ENCODE peak calls at places on chromosomes 5 and 9, in four cellular contexts. One of them, this sample, is unnamed.

GRCh38 chr9:126154182-126154827 is 172.3 kb upstream of the MVB12B start:
- DNase-seq in foreskin fibroblast: no peak
- DNase-seq in OCI-LY7: no peak
- DNase-seq in suprapubic skin: no peak
- DNase-seq in this sample: no peak

GRCh38 chr5:44332360-44332971 is 56.8 kb downstream of the FGF10 start:
- DNase-seq in OCI-LY7: peak; percentile 48
- DNase-seq in foreskin fibroblast: peak; percentile 51
- DNase-seq in suprapubic skin: no peak
- DNase-seq in this sample: no peak

GRCh38 chr5:150576449-150576949 is 64.0 kb upstream of the SYNPO start:
- DNase-seq in foreskin fibroblast: no peak
- DNase-seq in suprapubic skin: peak; percentile 29
- DNase-seq in OCI-LY7: no peak
- DNase-seq in this sample: no peak

GRCh38 chr5:44329716-44330115 is 59.5 kb downstream of the FGF10 start:
- DNase-seq in foreskin fibroblast: no peak
- DNase-seq in OCI-LY7: no peak
- DNase-seq in suprapubic skin: no peak
- DNase-seq in this sample: no peak

GRCh38 chr5:35855221-35855620 is 1.5 kb upstream of the IL7R start:
- DNase-seq in suprapubic skin: no peak
- DNase-seq in OCI-LY7: no peak
- DNase-seq in foreskin fibroblast: no peak
- DNase-seq in this sample: no peak

GRCh38 chr9:10173561-10173960 is 439.2 kb downstream of the PTPRD start:
- DNase-seq in OCI-LY7: no peak
- DNase-seq in foreskin fibroblast: no peak
- DNase-seq in suprapubic skin: no peak
- DNase-seq in this sample: no peak

GRCh38 chr5:101424530-101425175 is 521.6 kb upstream of the ST8SIA4 start:
- DNase-seq in foreskin fibroblast: peak; percentile 76
- DNase-seq in suprapubic skin: no peak
- DNase-seq in OCI-LY7: no peak
- DNase-seq in this sample: no peak

GRCh38 chr5:174735498-174736350 is 11.3 kb downstream of the MSX2 start:
- DNase-seq in OCI-LY7: no peak
- DNase-seq in foreskin fibroblast: no peak
- DNase-seq in suprapubic skin: no peak
- DNase-seq in this sample: no peak

GRCh38 chr5:40464461-40464860 is 215.3 kb upstream of the PTGER4 start:
- DNase-seq in OCI-LY7: no peak
- DNase-seq in foreskin fibroblast: peak; percentile 32
- DNase-seq in suprapubic skin: no peak
- DNase-seq in this sample: no peak

GRCh38 chr9:79682076-79682736 is 110.4 kb downstream of the TLE4 start:
- DNase-seq in OCI-LY7: no peak
- DNase-seq in foreskin fibroblast: no peak
- DNase-seq in suprapubic skin: no peak
- DNase-seq in this sample: no peak

GRCh38 chr5:100430268-100430900 is 104.8 kb upstream of the FAM174A start:
- DNase-seq in suprapubic skin: no peak
- DNase-seq in foreskin fibroblast: peak; percentile 34
- DNase-seq in OCI-LY7: peak; percentile 53
- DNase-seq in this sample: peak; percentile 44

GRCh38 chr5:52743529-52743928 is 44.2 kb upstream of the ITGA1 start:
- DNase-seq in foreskin fibroblast: no peak
- DNase-seq in suprapubic skin: no peak
- DNase-seq in OCI-LY7: no peak
- DNase-seq in this sample: no peak

GRCh38 chr5:10524376-10525123 is 39.3 kb upstream of the ANKRD33B start:
- DNase-seq in suprapubic skin: peak; percentile 83
- DNase-seq in OCI-LY7: no peak
- DNase-seq in foreskin fibroblast: peak; percentile 97
- DNase-seq in this sample: peak; percentile 99

GRCh38 chr5:114308017-114308416 is 53.9 kb upstream of the KCNN2 start:
- DNase-seq in foreskin fibroblast: no peak
- DNase-seq in OCI-LY7: no peak
- DNase-seq in suprapubic skin: no peak
- DNase-seq in this sample: no peak

GRCh38 chr9:135085830-135086546 is 1.5 kb upstream of the OLFM1 start:
- DNase-seq in foreskin fibroblast: peak; percentile 79
- DNase-seq in OCI-LY7: peak; percentile 26
- DNase-seq in suprapubic skin: peak; percentile 85
- DNase-seq in this sample: peak; percentile 95

GRCh38 chr9:129864991-129865647 is 29.9 kb downstream of the USP20 start:
- DNase-seq in OCI-LY7: no peak
- DNase-seq in foreskin fibroblast: no peak
- DNase-seq in suprapubic skin: no peak
- DNase-seq in this sample: no peak

GRCh38 chr5:163838738-163839137 is 333.3 kb downstream of the MAT2B start:
- DNase-seq in foreskin fibroblast: peak; percentile 14
- DNase-seq in OCI-LY7: no peak
- DNase-seq in suprapubic skin: no peak
- DNase-seq in this sample: no peak

GRCh38 chr9:87271696-87272477 is 225.8 kb upstream of the DAPK1 start:
- DNase-seq in OCI-LY7: no peak
- DNase-seq in foreskin fibroblast: peak; percentile 41
- DNase-seq in suprapubic skin: no peak
- DNase-seq in this sample: no peak

GRCh38 chr5:138282918-138283742 is 8.7 kb upstream of the GFRA3 start:
- DNase-seq in foreskin fibroblast: peak; percentile 73
- DNase-seq in OCI-LY7: peak; percentile 30
- DNase-seq in suprapubic skin: no peak
- DNase-seq in this sample: peak; percentile 65

GRCh38 chr9:17031546-17031945 is 103.3 kb upstream of the CNTLN start:
- DNase-seq in suprapubic skin: no peak
- DNase-seq in foreskin fibroblast: peak; percentile 24
- DNase-seq in OCI-LY7: no peak
- DNase-seq in this sample: no peak

GRCh38 chr5:407801-408268 is 35.1 kb upstream of the EXOC3 start:
- DNase-seq in OCI-LY7: no peak
- DNase-seq in foreskin fibroblast: peak; percentile 24
- DNase-seq in suprapubic skin: peak; percentile 44
- DNase-seq in this sample: no peak

GRCh38 chr9:88219601-88220000 is 81.3 kb upstream of the SPATA31C2 start:
- DNase-seq in foreskin fibroblast: no peak
- DNase-seq in OCI-LY7: no peak
- DNase-seq in suprapubic skin: no peak
- DNase-seq in this sample: no peak

GRCh38 chr5:179694561-179694960 is 4.2 kb upstream of the CANX start:
- DNase-seq in foreskin fibroblast: no peak
- DNase-seq in OCI-LY7: no peak
- DNase-seq in suprapubic skin: no peak
- DNase-seq in this sample: no peak

GRCh38 chr5:78077369-78078068 is 217.0 kb downstream of the AP3B1 start:
- DNase-seq in OCI-LY7: no peak
- DNase-seq in foreskin fibroblast: no peak
- DNase-seq in suprapubic skin: no peak
- DNase-seq in this sample: no peak

GRCh38 chr5:101590384-101590783 is 687.3 kb upstream of the ST8SIA4 start:
- DNase-seq in suprapubic skin: no peak
- DNase-seq in OCI-LY7: peak; percentile 4
- DNase-seq in foreskin fibroblast: no peak
- DNase-seq in this sample: peak; percentile 17

GRCh38 chr5:141574122-141574510 is 44.7 kb downstream of the DIAPH1 start:
- DNase-seq in OCI-LY7: no peak
- DNase-seq in suprapubic skin: no peak
- DNase-seq in foreskin fibroblast: peak; percentile 18
- DNase-seq in this sample: no peak

GRCh38 chr5:156356238-156356637 is 29.3 kb downstream of the SGCD start:
- DNase-seq in suprapubic skin: no peak
- DNase-seq in foreskin fibroblast: peak; percentile 88
- DNase-seq in OCI-LY7: no peak
- DNase-seq in this sample: no peak

GRCh38 chr9:2210201-2210600 is 195.1 kb downstream of the SMARCA2 start:
- DNase-seq in OCI-LY7: no peak
- DNase-seq in foreskin fibroblast: peak; percentile 52
- DNase-seq in suprapubic skin: no peak
- DNase-seq in this sample: no peak

GRCh38 chr5:109692011-109692410 is 2.3 kb downstream of the MAN2A1 start:
- DNase-seq in foreskin fibroblast: peak; percentile 74
- DNase-seq in suprapubic skin: no peak
- DNase-seq in OCI-LY7: no peak
- DNase-seq in this sample: no peak
- H3K4me3 ChIP-seq in foreskin fibroblast: peak overlapping the region; percentile 93
- H3K4me3 ChIP-seq in suprapubic skin: peak overlapping the region; percentile 97
- H3K4me3 ChIP-seq in OCI-LY7: peak overlapping the region; percentile 94
- H3K4me3 ChIP-seq in this sample: no peak overlapping the region

DNA sequence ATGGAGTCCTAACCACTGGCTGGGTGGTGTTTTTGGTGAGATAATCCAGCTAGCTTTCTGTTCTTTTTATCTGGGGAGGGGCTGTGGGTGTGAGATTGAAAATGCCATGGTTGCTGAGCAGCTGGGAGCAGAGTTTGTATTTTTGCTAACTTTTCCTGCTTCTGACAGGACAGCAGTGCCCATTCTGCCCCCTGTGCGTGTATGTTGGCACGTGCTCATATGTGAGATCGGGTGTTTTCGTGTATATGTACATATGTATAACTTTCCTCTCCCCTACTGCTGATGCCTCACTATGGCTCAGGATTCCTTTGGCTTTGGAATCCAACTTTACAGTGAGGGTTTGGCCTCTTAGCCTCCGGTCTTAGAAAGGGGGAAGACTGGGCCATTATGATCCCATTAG is 38.3 kb downstream of the RGS3 start:
- DNase-seq in foreskin fibroblast: no peak
- DNase-seq in OCI-LY7: no peak
- DNase-seq in suprapubic skin: no peak
- DNase-seq in this sample: no peak
- H3K4me3 ChIP-seq in foreskin fibroblast: no peak overlapping the region
- H3K4me3 ChIP-seq in OCI-LY7: no peak overlapping the region
- H3K4me3 ChIP-seq in suprapubic skin: peak overlapping the region; percentile 34
- H3K4me3 ChIP-seq in this sample: no peak overlapping the region

GRCh38 chr5:28729067-28729466 is 1690.7 kb upstream of the CDH9 start:
- DNase-seq in OCI-LY7: no peak
- DNase-seq in suprapubic skin: no peak
- DNase-seq in foreskin fibroblast: no peak
- DNase-seq in this sample: no peak

GRCh38 chr5:28726815-28727214 is 1688.4 kb upstream of the CDH9 start:
- DNase-seq in OCI-LY7: no peak
- DNase-seq in foreskin fibroblast: no peak
- DNase-seq in suprapubic skin: no peak
- DNase-seq in this sample: no peak

DNA sequence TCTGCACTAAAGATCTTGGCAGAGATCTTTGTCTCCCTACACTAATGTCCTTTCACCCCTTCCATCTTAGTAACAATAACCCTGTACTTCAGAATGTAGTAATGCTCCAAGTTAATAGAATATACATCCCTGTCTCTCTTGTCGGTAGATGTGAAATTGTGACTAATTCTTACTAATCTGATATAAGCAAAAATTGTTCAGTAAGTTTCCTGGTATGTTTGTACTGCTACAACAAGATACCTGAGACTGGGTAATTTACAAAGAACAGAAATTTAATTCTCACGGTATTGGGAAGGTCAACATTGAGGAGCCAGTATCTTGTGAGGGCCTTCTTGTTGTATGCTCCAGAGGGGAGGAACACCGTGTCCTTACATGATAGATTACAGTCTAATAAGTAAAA is 1686.6 kb upstream of the CDH9 start:
- DNase-seq in suprapubic skin: no peak
- DNase-seq in OCI-LY7: no peak
- DNase-seq in foreskin fibroblast: no peak
- DNase-seq in this sample: no peak
- H3K4me3 ChIP-seq in suprapubic skin: no peak overlapping the region
- H3K4me3 ChIP-seq in OCI-LY7: no peak overlapping the region
- H3K4me3 ChIP-seq in foreskin fibroblast: no peak overlapping the region
- H3K4me3 ChIP-seq in this sample: no peak overlapping the region

GRCh38 chr5:29042152-29042551 is 2003.8 kb upstream of the CDH9 start:
- DNase-seq in OCI-LY7: no peak
- DNase-seq in suprapubic skin: no peak
- DNase-seq in foreskin fibroblast: no peak
- DNase-seq in this sample: no peak

GRCh38 chr5:29037716-29038115 is 1999.3 kb upstream of the CDH9 start:
- DNase-seq in OCI-LY7: no peak
- DNase-seq in suprapubic skin: no peak
- DNase-seq in foreskin fibroblast: no peak
- DNase-seq in this sample: no peak

GRCh38 chr5:29039994-29040393 is 2001.6 kb upstream of the CDH9 start:
- DNase-seq in foreskin fibroblast: no peak
- DNase-seq in suprapubic skin: no peak
- DNase-seq in OCI-LY7: no peak
- DNase-seq in this sample: no peak

DNA sequence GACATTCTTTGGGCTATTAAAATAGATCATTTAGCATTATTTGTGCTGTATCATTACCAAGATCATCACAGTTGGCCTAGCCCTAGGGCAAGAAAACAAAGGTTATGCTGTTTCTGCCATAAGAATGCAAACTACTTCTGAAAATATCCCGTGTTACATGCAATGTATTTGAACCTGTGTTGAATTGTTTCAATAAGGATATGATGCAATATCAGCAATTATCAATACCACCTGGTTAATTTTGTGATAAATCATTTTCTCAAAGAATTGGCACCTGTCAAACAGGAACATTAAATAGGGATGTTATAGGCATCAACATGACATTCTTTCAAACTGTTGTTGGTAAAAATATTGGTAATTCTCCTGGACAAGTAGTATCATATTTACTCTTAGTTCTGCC is 2002.0 kb upstream of the CDH9 start:
- DNase-seq in foreskin fibroblast: no peak
- DNase-seq in suprapubic skin: no peak
- DNase-seq in OCI-LY7: no peak
- DNase-seq in this sample: no peak
- H3K4me3 ChIP-seq in foreskin fibroblast: no peak overlapping the region
- H3K4me3 ChIP-seq in suprapubic skin: no peak overlapping the region
- H3K4me3 ChIP-seq in OCI-LY7: no peak overlapping the region
- H3K4me3 ChIP-seq in this sample: no peak overlapping the region

This sample was measured in WERI-Rb-1.